ENCODE peak calls at places on chromosomes 7 and 10, in eight cellular contexts. V, T, W, Z, C, L, X and G are unnamed samples.

GRCh38 chr10:30438016-30438850 is 4.2 kb downstream of the MAP3K8 start:
- DNase-seq in C (no peak), X (no peak), W (no peak), V (no peak), L (no peak), Z (no peak), T (no peak), G (no peak)

GRCh38 chr7:100852048-100852872 is at the start of gene SLC12A9:
- DNase-seq in T (peak), W (peak), X (peak), L (peak), C (peak), Z (peak), V (peak), G (peak)

GRCh38 chr7:22219036-22219435 is 137.9 kb downstream of the RAPGEF5 start:
- DNase-seq in T (no peak), V (no peak), W (no peak), C (no peak), L (no peak), Z (no peak), X (no peak), G (no peak)

GRCh38 chr7:43647772-43648643 is 65.1 kb downstream of the STK17A start:
- DNase-seq in Z (peak), C (no peak), X (peak), L (peak), T (peak), W (peak), V (peak), G (peak)

GRCh38 chr10:11647676-11648075 is 36.2 kb upstream of the USP6NL start:
- DNase-seq in C (no peak), L (no peak), V (no peak), Z (no peak), T (no peak), W (no peak), X (no peak), G (peak)

GRCh38 chr7:142616121-142616643 is 133.1 kb upstream of the PRSS1 start:
- DNase-seq in C (no peak), T (no peak), X (no peak), V (no peak), Z (no peak), L (no peak), W (no peak), G (no peak)

GRCh38 chr10:133075346-133076137 is 12.2 kb upstream of the ADGRA1 start:
- DNase-seq in Z (no peak), L (no peak), T (no peak), V (no peak), W (no peak), C (no peak), X (no peak), G (no peak)

GRCh38 chr7:149713061-149713730 is 60.2 kb downstream of the ZNF467 start:
- DNase-seq in T (no peak), L (no peak), Z (no peak), X (no peak), W (no peak), C (no peak), V (no peak), G (no peak)

GRCh38 chr7:141541375-141541774 is 9.8 kb upstream of the AGK start:
- DNase-seq in X (no peak), C (no peak), L (no peak), Z (no peak), V (no peak), W (no peak), T (no peak), G (no peak)

GRCh38 chr7:31986878-31987518 is 83.2 kb downstream of the PDE1C start:
- DNase-seq in C (no peak), L (no peak), X (no peak), Z (no peak), V (no peak), T (no peak), W (no peak), G (peak)

GRCh38 chr7:137667633-137668387 is 179.0 kb downstream of the DGKI start:
- DNase-seq in W (no peak), T (no peak), C (no peak), X (no peak), L (no peak), Z (no peak), V (no peak), G (no peak)

GRCh38 chr7:30612658-30613265 is 18.1 kb downstream of the GARS1 start:
- DNase-seq in L (no peak), X (no peak), T (no peak), C (no peak), W (no peak), V (no peak), Z (no peak), G (no peak)

GRCh38 chr7:150955519-150956394 is 22.4 kb downstream of the KCNH2 start:
- DNase-seq in C (no peak), W (no peak), L (peak), V (no peak), Z (no peak), X (peak), T (no peak), G (peak)

GRCh38 chr7:128929201-128929808 is 8.4 kb upstream of the IRF5 start:
- DNase-seq in L (no peak), X (no peak), C (no peak), T (no peak), V (no peak), Z (peak), W (no peak), G (no peak)

GRCh38 chr10:122648599-122649428 is 50.8 kb downstream of the C10orf120 start:
- DNase-seq in V (peak), X (no peak), T (peak), Z (peak), L (no peak), C (no peak), W (no peak), G (peak)

GRCh38 chr10:62373639-62373994 is 552 bp upstream of the ZNF365 start:
- DNase-seq in X (no peak), W (no peak), L (no peak), Z (no peak), C (no peak), V (peak), T (no peak), G (no peak)

GRCh38 chr10:101221479-101222246 is 7.6 kb downstream of the LBX1 start:
- DNase-seq in W (no peak), L (peak), X (no peak), C (no peak), Z (no peak), T (no peak), V (no peak), G (no peak)

GRCh38 chr10:71085689-71086438 is 126.5 kb upstream of the UNC5B start:
- DNase-seq in V (no peak), W (no peak), L (no peak), C (no peak), Z (peak), X (no peak), T (no peak), G (no peak)

GRCh38 chr10:113471241-113471996 is 81.4 kb upstream of the HABP2 start:
- DNase-seq in L (no peak), Z (no peak), X (no peak), V (no peak), W (no peak), T (no peak), C (no peak), G (no peak)

GRCh38 chr7:31100445-31100844 is 48.3 kb downstream of the ADCYAP1R1 start:
- DNase-seq in Z (no peak), L (no peak), T (no peak), C (no peak), V (no peak), W (no peak), X (no peak), G (no peak)

GRCh38 chr7:134827889-134828288 is 48.5 kb downstream of the CALD1 start:
- DNase-seq in L (no peak), W (no peak), X (no peak), T (no peak), C (no peak), V (no peak), Z (no peak), G (peak)

GRCh38 chr7:22696672-22697071 is 30.3 kb upstream of the IL6 start:
- DNase-seq in T (no peak), L (no peak), X (no peak), C (no peak), V (no peak), Z (no peak), W (no peak), G (no peak)

GRCh38 chr7:2002561-2003450 is 229.9 kb downstream of the MAD1L1 start:
- DNase-seq in Z (peak), V (no peak), X (no peak), L (no peak), C (no peak), T (no peak), W (no peak), G (no peak)

GRCh38 chr10:4865945-4866661 is 40.1 kb downstream of the AKR1E2 start:
- DNase-seq in T (no peak), X (no peak), L (no peak), W (no peak), V (no peak), C (no peak), Z (no peak), G (no peak)

GRCh38 chr10:86635402-86635801 is 18.9 kb upstream of the OPN4 start:
- DNase-seq in T (no peak), Z (no peak), X (peak), W (no peak), L (no peak), V (no peak), C (no peak), G (no peak)

GRCh38 chr7:101768280-101768679 is 49.1 kb upstream of the CUX1 start:
- DNase-seq in C (no peak), Z (no peak), X (no peak), L (no peak), W (no peak), V (no peak), T (no peak), G (no peak)

GRCh38 chr10:45386657-45387056 is 12.6 kb downstream of the ALOX5 start:
- DNase-seq in Z (no peak), L (no peak), T (no peak), V (no peak), W (no peak), X (no peak), C (no peak), G (no peak)

GRCh38 chr10:101489355-101489754 is 98.7 kb downstream of the POLL start:
- DNase-seq in W (no peak), X (no peak), Z (no peak), T (no peak), L (no peak), V (no peak), C (no peak), G (no peak)

GRCh38 chr7:157851501-157852067 is 514.8 kb downstream of the DNAJB6 start:
- DNase-seq in V (peak), L (no peak), X (no peak), W (peak), Z (peak), C (peak), T (peak), G (no peak)

GRCh38 chr7:157495177-157495553 is 158.4 kb downstream of the DNAJB6 start:
- DNase-seq in T (no peak), C (no peak), Z (no peak), X (no peak), L (no peak), W (no peak), V (no peak), G (no peak)

GRCh38 chr7:44101966-44102845 is 1.9 kb upstream of the AEBP1 start:
- DNase-seq in C (no peak), W (no peak), T (no peak), X (no peak), Z (peak), L (no peak), V (no peak), G (no peak)

GRCh38 chr7:13933106-13933505 is 56.4 kb downstream of the ETV1 start:
- DNase-seq in W (no peak), C (no peak), L (no peak), Z (no peak), V (no peak), X (no peak), T (no peak), G (no peak)

GRCh38 chr10:47371629-47372485 is 12.2 kb downstream of the ZNF488 start:
- DNase-seq in V (no peak), Z (peak), X (no peak), T (no peak), L (no peak), W (no peak), C (no peak), G (no peak)

GRCh38 chr7:97480700-97481410 is 251.0 kb upstream of the TAC1 start:
- DNase-seq in V (no peak), Z (no peak), X (no peak), C (no peak), L (peak), T (no peak), W (no peak), G (no peak)

GRCh38 chr7:131107343-131108211 is 220.1 kb upstream of the MKLN1 start:
- DNase-seq in Z (peak), V (peak), W (peak), X (no peak), L (peak), C (peak), T (peak), G (no peak)

GRCh38 chr10:123613346-123613850 is 52.8 kb upstream of the GPR26 start:
- DNase-seq in V (no peak), X (no peak), Z (no peak), L (no peak), W (no peak), C (no peak), T (no peak), G (no peak)

GRCh38 chr7:105487559-105488218 is 34.4 kb downstream of the PUS7 start:
- DNase-seq in W (peak), Z (no peak), C (no peak), L (no peak), T (no peak), X (no peak), V (peak), G (no peak)

GRCh38 chr7:66330961-66331360 is 125.8 kb downstream of the TPST1 start:
- DNase-seq in V (no peak), W (no peak), C (no peak), Z (peak), T (no peak), L (peak), X (no peak), G (peak)

GRCh38 chr7:24572421-24573007 is 738 bp upstream of the PALS2 start:
- DNase-seq in L (no peak), C (no peak), W (peak), V (peak), T (peak), X (no peak), Z (peak), G (peak)